ENCODE peak calls at places on chromosomes 16 and 17, in seven cellular contexts. Y, C, S, F, V, A and H are unnamed samples.

GRCh38 chr16:75420987-75421819 is 12.1 kb downstream of the CFDP1 start:
- DNase-seq in A (no peak), S (peak), F (no peak), C (peak), Y (peak), V (peak), H (peak)

GRCh38 chr16:65117701-65118448 is 4.0 kb downstream of the CDH11 start:
- DNase-seq in C (peak), F (peak), V (peak), S (peak), Y (peak), A (peak), H (peak)

GRCh38 chr16:57878586-57878985 is 76.3 kb upstream of the KIFC3 start:
- DNase-seq in A (no peak), F (no peak), S (no peak), C (no peak), Y (no peak), V (no peak), H (no peak)

GRCh38 chr17:82035956-82036633 is 1.4 kb downstream of the DCXR start:
- DNase-seq in C (no peak), V (no peak), A (no peak), F (no peak), S (no peak), Y (no peak), H (no peak)

GRCh38 chr17:5248821-5249479 is 14.3 kb upstream of the SCIMP start:
- DNase-seq in C (no peak), A (no peak), F (no peak), V (no peak), Y (no peak), S (no peak), H (no peak)

GRCh38 chr16:21950782-21951521 is 2.2 kb upstream of the UQCRC2 start:
- DNase-seq in V (no peak), F (no peak), C (no peak), S (peak), Y (no peak), A (peak), H (peak)

GRCh38 chr17:78616946-78617345 is 39.8 kb upstream of the DNAH17 start:
- DNase-seq in A (no peak), Y (no peak), V (no peak), S (no peak), F (no peak), C (no peak), H (no peak)

GRCh38 chr16:19384656-19385055 is 33.0 kb upstream of the TMC5 start:
- DNase-seq in A (no peak), F (no peak), C (no peak), Y (no peak), V (no peak), S (peak), H (no peak)

GRCh38 chr17:59846391-59847165 is 46.2 kb downstream of the TUBD1 start:
- DNase-seq in C (no peak), V (no peak), A (peak), Y (no peak), F (no peak), S (peak), H (no peak)

GRCh38 chr16:58176608-58177346 is 21.1 kb downstream of the CSNK2A2 start:
- DNase-seq in A (no peak), F (no peak), C (no peak), V (no peak), S (no peak), Y (no peak), H (no peak)

GRCh38 chr16:81774348-81774747 is 4.7 kb upstream of the PLCG2 start:
- DNase-seq in A (no peak), F (no peak), Y (peak), V (peak), S (no peak), C (no peak), H (no peak)

GRCh38 chr17:50693041-50693682 is 14.6 kb downstream of the ANKRD40 start:
- DNase-seq in F (no peak), A (no peak), V (no peak), C (no peak), S (no peak), Y (no peak), H (no peak)

GRCh38 chr16:1545044-1545736 is 11.7 kb downstream of the TMEM204 start:
- DNase-seq in F (no peak), S (no peak), C (peak), Y (peak), A (no peak), V (peak), H (no peak)

GRCh38 chr16:22217890-22218730 is 12.0 kb downstream of the EEF2K start:
- DNase-seq in A (peak), C (no peak), Y (peak), S (no peak), V (no peak), F (no peak), H (no peak)

GRCh38 chr17:6831662-6832263 is at the start of gene TEKT1:
- DNase-seq in F (no peak), C (peak), A (peak), V (peak), Y (peak), S (peak), H (peak)

GRCh38 chr17:3919123-3919624 is 2.9 kb upstream of the P2RX1 start:
- DNase-seq in F (no peak), S (no peak), C (no peak), V (no peak), A (no peak), Y (peak), H (no peak)

GRCh38 chr17:15236281-15237105 is 28.6 kb downstream of the PMP22 start:
- DNase-seq in C (peak), Y (no peak), F (no peak), S (no peak), V (no peak), A (no peak), H (no peak)

GRCh38 chr17:43909537-43910231 is 2.3 kb upstream of the MPP2 start:
- DNase-seq in S (no peak), F (no peak), V (no peak), Y (no peak), A (no peak), C (no peak), H (no peak)

GRCh38 chr17:53032861-53033271 is 789.9 kb upstream of the KIF2B start:
- DNase-seq in Y (no peak), C (no peak), A (no peak), S (peak), F (no peak), V (peak), H (peak)

GRCh38 chr17:72076678-72077030 is 44.2 kb upstream of the SOX9 start:
- DNase-seq in F (no peak), S (no peak), V (no peak), Y (no peak), C (peak), A (no peak), H (no peak)

GRCh38 chr17:1351275-1351674 is 48.7 kb downstream of the YWHAE start:
- DNase-seq in Y (no peak), S (no peak), F (no peak), V (no peak), C (no peak), A (no peak), H (no peak)

GRCh38 chr17:40602445-40603443 is 37.5 kb upstream of the CCR7 start:
- DNase-seq in V (no peak), F (no peak), S (no peak), Y (no peak), A (peak), C (no peak), H (no peak)

GRCh38 chr17:41301916-41302901 is at the start of gene KRTAP29-1:
- DNase-seq in F (no peak), C (no peak), V (no peak), Y (peak), S (no peak), A (no peak), H (no peak)

GRCh38 chr17:39548494-39548893 is 59.2 kb downstream of the NEUROD2 start:
- DNase-seq in S (no peak), C (peak), A (no peak), Y (no peak), V (no peak), F (no peak), H (no peak)

GRCh38 chr17:29613856-29614255 is 8.9 kb downstream of the CORO6 start:
- DNase-seq in C (no peak), Y (no peak), V (no peak), F (no peak), S (no peak), A (no peak), H (no peak)

GRCh38 chr17:4893272-4893671 is 6.1 kb upstream of the C17orf107 start:
- DNase-seq in C (no peak), F (no peak), A (no peak), V (no peak), Y (no peak), S (no peak), H (no peak)

GRCh38 chr17:63035695-63036094 is 69.7 kb downstream of the TANC2 start:
- DNase-seq in C (no peak), A (no peak), F (no peak), Y (no peak), V (no peak), S (no peak), H (no peak)

GRCh38 chr16:84656557-84657130 is 8.3 kb downstream of the KLHL36 start:
- DNase-seq in A (no peak), V (no peak), C (no peak), S (no peak), Y (no peak), F (no peak), H (no peak)

GRCh38 chr16:11612110-11612981 is 25.6 kb upstream of the LITAF start:
- DNase-seq in S (peak), F (no peak), A (peak), Y (no peak), V (no peak), C (no peak), H (no peak)

GRCh38 chr17:11986939-11987329 is 10.3 kb downstream of the ZNF18 start:
- DNase-seq in F (no peak), S (peak), A (no peak), V (no peak), Y (no peak), C (no peak), H (no peak)

GRCh38 chr16:84374160-84374489 is 5.8 kb downstream of the ATP2C2 start:
- DNase-seq in A (no peak), S (no peak), F (no peak), Y (no peak), C (no peak), V (no peak), H (no peak)

GRCh38 chr16:51084074-51084928 is 66.8 kb downstream of the SALL1 start:
- DNase-seq in C (no peak), A (no peak), Y (no peak), V (no peak), F (no peak), S (no peak), H (no peak)

GRCh38 chr16:26374279-26374925 is 682.6 kb downstream of the HS3ST4 start:
- DNase-seq in C (no peak), Y (no peak), V (no peak), F (no peak), S (no peak), A (no peak), H (no peak)

GRCh38 chr17:61337247-61337812 is 62.3 kb upstream of the TBX2 start:
- DNase-seq in Y (no peak), V (no peak), C (no peak), F (no peak), S (no peak), A (no peak), H (no peak)

GRCh38 chr17:10802487-10803284 is 1.2 kb downstream of the TMEM238L start:
- DNase-seq in C (no peak), F (no peak), S (no peak), V (no peak), A (no peak), Y (no peak), H (no peak)

GRCh38 chr16:30184430-30185140 is 1.2 kb downstream of the CORO1A start:
- DNase-seq in F (no peak), A (peak), S (no peak), C (no peak), V (no peak), Y (peak), H (peak)

GRCh38 chr16:25177831-25178688 is 38.7 kb upstream of the AQP8 start:
- DNase-seq in A (no peak), S (no peak), V (no peak), Y (no peak), F (no peak), C (no peak), H (peak)

GRCh38 chr16:12330541-12330940 is 354.0 kb downstream of the SNX29 start:
- DNase-seq in A (no peak), V (no peak), F (no peak), Y (no peak), C (no peak), S (no peak), H (no peak)

GRCh38 chr17:67359960-67360817 is 6.2 kb downstream of the PSMD12 start:
- DNase-seq in S (peak), V (peak), C (no peak), A (no peak), F (no peak), Y (no peak), H (no peak)
- TF ChIP-seq CTCF in S (no peak), V (no peak), C (peak), A (peak), F (peak), Y (peak), H (no peak)

GRCh38 chr17:33023790-33024189 is 32.1 kb downstream of the SPACA3 start:
- DNase-seq in S (no peak), C (no peak), Y (no peak), F (no peak), V (no peak), A (no peak), H (no peak)

GRCh38 chr17:33024688-33025486 is 33.2 kb downstream of the SPACA3 start:
- DNase-seq in V (no peak), C (no peak), F (no peak), Y (no peak), A (no peak), S (no peak), H (no peak)

GRCh38 chr17:33017366-33017765 is 25.7 kb downstream of the SPACA3 start:
- DNase-seq in S (no peak), F (no peak), A (no peak), Y (no peak), V (no peak), C (no peak), H (no peak)

GRCh38 chr17:33019161-33019560 is 27.5 kb downstream of the SPACA3 start:
- DNase-seq in V (no peak), F (no peak), S (no peak), C (no peak), A (no peak), Y (no peak), H (no peak)

DNA sequence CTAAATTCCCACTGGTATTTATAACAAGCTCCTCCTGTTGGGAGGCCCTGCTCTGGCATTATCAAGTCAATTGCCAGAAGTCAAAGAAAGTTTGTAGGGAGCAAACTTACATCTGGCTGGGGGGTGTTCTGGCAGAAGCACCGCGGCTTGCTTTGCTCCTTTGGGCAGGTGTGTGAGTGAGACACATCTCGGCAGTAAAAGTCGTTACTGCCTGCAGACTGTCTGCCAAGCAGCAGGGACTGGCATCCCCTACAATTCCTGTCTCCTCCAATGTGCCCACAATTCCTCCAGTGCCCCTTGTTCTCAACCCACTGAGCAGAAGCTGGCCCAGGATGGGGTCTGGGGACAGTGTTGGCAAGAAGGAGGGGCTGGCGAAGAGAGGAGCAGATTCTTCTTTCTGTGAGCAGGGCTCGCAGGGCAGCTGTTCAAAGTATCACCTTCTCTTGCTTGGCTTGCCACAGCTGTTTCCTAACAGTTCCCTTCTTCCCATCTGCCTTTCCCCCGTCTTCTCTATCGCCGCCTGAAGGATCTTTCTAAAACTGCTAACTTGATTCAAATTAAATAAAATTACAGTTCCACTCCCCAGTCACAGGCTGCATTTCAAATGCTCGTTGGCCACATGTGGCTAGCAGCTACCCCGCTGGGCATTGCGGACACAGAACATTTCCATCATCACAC is 30.2 kb downstream of the SPACA3 start:
- DNase-seq in C (no peak), Y (no peak), F (no peak), V (no peak), A (no peak), S (no peak), H (no peak)
- TF ChIP-seq CTCF in C (no peak), Y (no peak), F (peak), V (no peak), A (no peak), S (no peak), H (peak)

GRCh38 chr17:42404326-42405055 is 16.2 kb upstream of the STAT3 start:
- DNase-seq in A (no peak), F (no peak), Y (no peak), C (no peak), V (no peak), S (no peak), H (peak)

GRCh38 chr17:42405076-42405475 is 16.8 kb upstream of the STAT3 start:
- DNase-seq in S (no peak), A (no peak), Y (peak), V (no peak), F (no peak), C (no peak), H (no peak)

GRCh38 chr17:42402121-42402516 is 13.9 kb upstream of the STAT3 start:
- DNase-seq in C (no peak), S (no peak), V (no peak), Y (no peak), F (no peak), A (no peak), H (no peak)

GRCh38 chr17:42405963-42406495 is 17.0 kb downstream of the CAVIN1 start:
- DNase-seq in F (peak), C (peak), Y (peak), A (peak), V (peak), S (peak), H (peak)

GRCh38 chr17:42403150-42403549 is 14.9 kb upstream of the STAT3 start:
- DNase-seq in C (no peak), Y (no peak), S (peak), A (peak), V (no peak), F (no peak), H (peak)
- TF ChIP-seq CTCF in C (no peak), Y (peak), S (peak), A (peak), V (no peak), F (peak), H (no peak)

GRCh38 chr16:66928702-66929388 is 3.5 kb upstream of the RRAD start:
- DNase-seq in Y (no peak), C (no peak), S (peak), A (no peak), V (no peak), F (no peak), H (no peak)
- TF ChIP-seq CTCF in Y (peak), C (peak), S (peak), A (peak), V (no peak), F (peak), H (no peak)